ENCODE peak calls at places on chromosomes 6 and 20, in six cellular contexts. Z is stimulated activated CD4-positive, alpha-beta T cell treated with anti-CD3 and anti-CD28 coated beads, TNF-alpha, amount 100 ng/mL, for 48 hours; X is cardiac muscle cell; W is activated gamma-delta T cell treated with Interleukin-2 at 50 U/mL for 16 hours; B is H54; T is DMS153. C is an unnamed sample.

GRCh38 chr20:25118529-25118928 is 36.6 kb upstream of the VSX1 start:
- DNase-seq in Z (no peak), X (no peak), W (no peak), B (no peak), T (no peak), C (no peak)

GRCh38 chr6:111985202-111985731 is 68.6 kb upstream of the CCN6 start:
- DNase-seq in Z (no peak), X (no peak), W (peak), B (peak), T (peak), C (no peak)

GRCh38 chr20:5024982-5025381 is 23.7 kb upstream of the SLC23A2 start:
- DNase-seq in Z (no peak), X (no peak), W (no peak), B (no peak), T (no peak), C (no peak)

GRCh38 chr6:37674161-37674560 is 23.5 kb downstream of the MDGA1 start:
- DNase-seq in Z (no peak), X (no peak), W (no peak), B (no peak), T (peak), C (peak)

GRCh38 chr6:75563032-75563431 is 38.6 kb upstream of the SENP6 start:
- DNase-seq in Z (no peak), X (peak), W (no peak), B (peak), T (no peak), C (no peak)

GRCh38 chr6:43835872-43836419 is 65.9 kb downstream of the VEGFA start:
- DNase-seq in Z (no peak), X (no peak), W (no peak), B (no peak), T (no peak), C (no peak)

GRCh38 chr6:44245912-44246662 is 814 bp upstream of the HSP90AB1 start:
- DNase-seq in Z (peak), X (peak), W (peak), B (peak), T (peak), C (peak)

GRCh38 chr6:158031445-158032353 is 50.0 kb downstream of the SYNJ2 start:
- DNase-seq in Z (no peak), X (no peak), W (peak), B (peak), T (no peak), C (no peak)

GRCh38 chr6:151635741-151636140 is 141.9 kb downstream of the CCDC170 start:
- DNase-seq in Z (no peak), X (peak), W (no peak), B (no peak), T (no peak), C (no peak)

GRCh38 chr6:170080828-170081368 is 210.0 kb downstream of the DLL1 start:
- DNase-seq in Z (no peak), X (no peak), W (no peak), B (no peak), T (peak), C (peak)

GRCh38 chr6:28953039-28953872 is 29.5 kb upstream of the TRIM27 start:
- DNase-seq in Z (peak), X (peak), W (peak), B (no peak), T (peak), C (peak)

GRCh38 chr6:53746442-53747103 is 48.2 kb upstream of the LRRC1 start:
- DNase-seq in Z (no peak), X (no peak), W (no peak), B (no peak), T (peak), C (no peak)

GRCh38 chr20:49713779-49714712 is at the start of gene B4GALT5:
- DNase-seq in Z (peak), X (peak), W (peak), B (peak), T (peak), C (peak)

GRCh38 chr20:31922588-31922987 is 29.3 kb downstream of the PDRG1 start:
- DNase-seq in Z (no peak), X (no peak), W (no peak), B (no peak), T (no peak), C (no peak)

GRCh38 chr6:116840091-116840490 is 11.2 kb upstream of the GPRC6A start:
- DNase-seq in Z (no peak), X (no peak), W (no peak), B (no peak), T (no peak), C (no peak)

GRCh38 chr6:70967049-70967448 is 10.2 kb upstream of the B3GAT2 start:
- DNase-seq in Z (no peak), X (no peak), W (no peak), B (no peak), T (no peak), C (no peak)

GRCh38 chr20:10984294-10984693 is 310.5 kb upstream of the JAG1 start:
- DNase-seq in Z (no peak), X (no peak), W (no peak), B (no peak), T (no peak), C (no peak)

GRCh38 chr6:28589234-28589951 is 63.7 kb downstream of the GPX5 start:
- DNase-seq in Z (peak), X (peak), W (no peak), B (no peak), T (peak), C (no peak)

GRCh38 chr6:6931047-6932025 is 176.4 kb upstream of the RREB1 start:
- DNase-seq in Z (no peak), X (no peak), W (no peak), B (no peak), T (peak), C (no peak)

GRCh38 chr6:159645659-159646058 is 47.4 kb downstream of the SOD2 start:
- DNase-seq in Z (no peak), X (no peak), W (no peak), B (no peak), T (no peak), C (no peak)

GRCh38 chr6:117601811-117602150 is 530 bp downstream of the GOPC start:
- DNase-seq in Z (no peak), X (no peak), W (peak), B (peak), T (no peak), C (no peak)

GRCh38 chr20:6122873-6123649 is at the start of gene FERMT1:
- DNase-seq in Z (peak), X (peak), W (no peak), B (peak), T (peak), C (no peak)

GRCh38 chr20:10649817-10650200 is 24.0 kb downstream of the JAG1 start:
- DNase-seq in Z (no peak), X (no peak), W (no peak), B (no peak), T (no peak), C (no peak)

GRCh38 chr6:105301072-105301503 is 101.8 kb downstream of the PREP start:
- DNase-seq in Z (no peak), X (peak), W (no peak), B (no peak), T (no peak), C (no peak)

GRCh38 chr6:20279608-20280287 is 67.5 kb upstream of the MBOAT1 start:
- DNase-seq in Z (no peak), X (no peak), W (no peak), B (no peak), T (no peak), C (no peak)

GRCh38 chr20:48350291-48350988 is 477.4 kb downstream of the PREX1 start:
- DNase-seq in Z (no peak), X (no peak), W (no peak), B (no peak), T (no peak), C (no peak)

GRCh38 chr6:161423271-161423670 is 149.4 kb upstream of the AGPAT4 start:
- DNase-seq in Z (no peak), X (no peak), W (no peak), B (no peak), T (no peak), C (no peak)

GRCh38 chr6:13471184-13471583 is 16.2 kb downstream of the GFOD1 start:
- DNase-seq in Z (no peak), X (no peak), W (no peak), B (no peak), T (no peak), C (no peak)